ENCODE peak calls at places on chromosomes 11 and 22, in five cellular contexts. U is PC-3, B is H1, K is MM.1S, Y is GM23248. E is an unnamed sample.

GRCh38 chr22:35733742-35734516 is 16.3 kb downstream of the APOL5 start:
- DNase-seq in K (no peak), U (no peak), Y (no peak), B (no peak), E (no peak)

GRCh38 chr22:24230911-24231656 is 13.8 kb downstream of the GGT5 start:
- DNase-seq in U (no peak), Y (peak), K (peak), B (peak), E (peak)

GRCh38 chr22:23113067-23113846 is 28.5 kb downstream of the RSPH14 start:
- DNase-seq in B (no peak), U (no peak), K (no peak), Y (no peak), E (no peak)

GRCh38 chr11:134331565-134332188 is at the start of gene GLB1L2:
- DNase-seq in K (no peak), U (peak), Y (peak), B (peak), E (peak)

GRCh38 chr11:129947474-129947873 is 52.1 kb upstream of the NFRKB start:
- DNase-seq in U (no peak), Y (no peak), B (peak), K (no peak), E (peak)

GRCh38 chr11:46422588-46422987 is 31.0 kb upstream of the CHRM4 start:
- DNase-seq in U (no peak), Y (no peak), K (no peak), B (no peak), E (no peak)

GRCh38 chr11:269146-269890 is 8.9 kb upstream of the NLRP6 start:
- DNase-seq in K (peak), U (no peak), Y (peak), B (no peak), E (peak)

GRCh38 chr11:17550455-17551346 is 3.6 kb downstream of the OTOG start:
- DNase-seq in B (no peak), U (no peak), K (no peak), Y (peak), E (no peak)

GRCh38 chr22:49320714-49321476 is 506.8 kb downstream of the BRD1 start:
- DNase-seq in B (peak), K (no peak), U (no peak), Y (no peak), E (no peak)

GRCh38 chr11:60922906-60923305 is 1.4 kb upstream of the TMEM132A start:
- DNase-seq in U (no peak), B (no peak), Y (no peak), K (no peak), E (no peak)

GRCh38 chr11:129694966-129695365 is 120.7 kb upstream of the TMEM45B start:
- DNase-seq in U (peak), K (no peak), B (no peak), Y (peak), E (no peak)

GRCh38 chr11:126341760-126342161 is 13.7 kb upstream of the ST3GAL4 start:
- DNase-seq in Y (peak), K (no peak), U (peak), B (no peak), E (no peak)

GRCh38 chr11:85947431-85948272 is 92.5 kb downstream of the CCDC83 start:
- DNase-seq in K (peak), U (peak), Y (peak), B (no peak), E (no peak)

GRCh38 chr11:5486421-5486820 is 2.1 kb upstream of the OR52D1 start:
- DNase-seq in B (no peak), U (no peak), K (no peak), Y (no peak), E (no peak)

GRCh38 chr11:122215244-122215992 is 99.4 kb upstream of the BLID start:
- DNase-seq in Y (peak), U (peak), B (peak), K (peak), E (peak)

DNA sequence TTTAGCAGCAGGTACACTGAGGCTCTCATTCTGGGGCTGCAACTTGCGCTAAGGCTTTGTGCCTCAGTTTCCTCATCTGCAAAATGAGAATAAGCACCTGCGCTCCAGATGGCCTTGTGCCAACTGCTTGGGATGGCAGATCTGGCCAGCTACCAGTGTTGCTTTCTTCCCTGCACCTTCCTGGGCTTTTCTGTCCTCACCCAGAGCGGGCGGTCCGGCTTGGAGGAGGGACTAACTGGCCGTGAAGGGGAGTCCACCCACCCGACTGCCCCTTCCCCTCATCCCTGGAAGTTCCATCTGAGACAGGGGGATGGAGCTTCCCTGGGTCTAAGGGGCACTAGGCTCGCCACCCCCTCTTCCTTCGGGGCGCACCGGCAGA is 3.5 kb downstream of the SLC16A8 start:
- DNase-seq in K (no peak), B (no peak), U (no peak), Y (no peak), E (no peak)
- TF ChIP-seq EZH2 in K (no peak), B (no peak), U (no peak), Y (no peak), E (no peak)

GRCh38 chr11:107014871-107015270 is 3.4 kb downstream of the GUCY1A2 start:
- DNase-seq in Y (peak), B (no peak), K (no peak), U (peak), E (no peak)

GRCh38 chr11:107018274-107018901 is at the start of gene GUCY1A2:
- DNase-seq in U (no peak), Y (peak), B (peak), K (peak), E (peak)

GRCh38 chr11:107017104-107017432 is 1.2 kb downstream of the GUCY1A2 start:
- DNase-seq in K (no peak), B (no peak), U (no peak), Y (no peak), E (peak)

GRCh38 chr11:107018902-107019493 is 722 bp upstream of the GUCY1A2 start:
- DNase-seq in B (peak), K (no peak), Y (peak), U (peak), E (peak)
- TF ChIP-seq EZH2 in B (peak), K (no peak), Y (peak), U (peak), E (no peak)

GRCh38 chr11:66291303-66291705 is 390 bp upstream of the TMEM151A start:
- DNase-seq in B (peak), Y (no peak), U (no peak), K (no peak), E (no peak)
- TF ChIP-seq EZH2 in B (peak), Y (peak), U (no peak), K (no peak), E (peak)

DNA sequence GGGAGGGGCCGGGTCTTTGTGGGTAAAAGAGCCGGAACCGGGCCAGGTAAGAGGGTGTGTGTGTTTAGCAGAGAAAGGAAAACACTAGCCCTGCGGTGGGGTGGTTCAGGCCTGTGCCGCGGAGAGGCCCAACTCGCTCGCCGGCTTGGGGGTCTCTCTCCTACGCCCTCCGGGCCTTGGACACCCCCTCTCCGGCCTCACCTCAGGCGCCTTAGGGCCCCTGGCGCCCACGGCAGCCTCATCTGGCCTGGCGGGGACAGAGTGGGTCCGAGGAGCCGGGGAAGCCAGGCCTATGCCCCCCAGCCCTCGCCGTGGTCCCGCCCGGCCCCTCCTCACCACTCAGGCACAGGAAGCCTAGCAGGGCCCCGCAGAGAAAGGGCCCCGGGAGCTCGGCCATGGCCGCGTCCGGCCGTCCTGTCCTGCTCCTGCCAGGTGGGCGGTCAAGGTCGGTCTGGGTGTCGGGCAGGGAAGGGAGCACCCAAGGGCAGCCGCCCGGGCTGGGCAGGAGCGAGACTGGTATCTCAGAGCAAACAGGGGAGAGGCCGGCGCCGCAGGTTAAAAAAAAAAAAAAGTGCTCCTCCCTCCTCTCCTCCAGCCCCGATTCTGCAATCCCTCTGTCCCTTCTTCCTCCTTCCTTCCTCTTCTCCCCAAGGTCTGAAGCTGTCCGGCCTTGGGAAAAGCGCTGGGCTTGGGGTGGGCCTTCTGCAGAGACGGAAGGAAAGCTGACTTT is at the start of gene VSIG2:
- DNase-seq in K (no peak), U (no peak), B (peak), Y (no peak), E (no peak)
- TF ChIP-seq EZH2 in K (no peak), U (no peak), B (peak), Y (peak), E (peak)

GRCh38 chr11:64742087-64742939 is 1.6 kb downstream of the RASGRP2 start:
- DNase-seq in K (no peak), Y (peak), B (peak), U (peak), E (peak)
- TF ChIP-seq EZH2 in K (no peak), Y (peak), B (no peak), U (no peak), E (no peak)

DNA sequence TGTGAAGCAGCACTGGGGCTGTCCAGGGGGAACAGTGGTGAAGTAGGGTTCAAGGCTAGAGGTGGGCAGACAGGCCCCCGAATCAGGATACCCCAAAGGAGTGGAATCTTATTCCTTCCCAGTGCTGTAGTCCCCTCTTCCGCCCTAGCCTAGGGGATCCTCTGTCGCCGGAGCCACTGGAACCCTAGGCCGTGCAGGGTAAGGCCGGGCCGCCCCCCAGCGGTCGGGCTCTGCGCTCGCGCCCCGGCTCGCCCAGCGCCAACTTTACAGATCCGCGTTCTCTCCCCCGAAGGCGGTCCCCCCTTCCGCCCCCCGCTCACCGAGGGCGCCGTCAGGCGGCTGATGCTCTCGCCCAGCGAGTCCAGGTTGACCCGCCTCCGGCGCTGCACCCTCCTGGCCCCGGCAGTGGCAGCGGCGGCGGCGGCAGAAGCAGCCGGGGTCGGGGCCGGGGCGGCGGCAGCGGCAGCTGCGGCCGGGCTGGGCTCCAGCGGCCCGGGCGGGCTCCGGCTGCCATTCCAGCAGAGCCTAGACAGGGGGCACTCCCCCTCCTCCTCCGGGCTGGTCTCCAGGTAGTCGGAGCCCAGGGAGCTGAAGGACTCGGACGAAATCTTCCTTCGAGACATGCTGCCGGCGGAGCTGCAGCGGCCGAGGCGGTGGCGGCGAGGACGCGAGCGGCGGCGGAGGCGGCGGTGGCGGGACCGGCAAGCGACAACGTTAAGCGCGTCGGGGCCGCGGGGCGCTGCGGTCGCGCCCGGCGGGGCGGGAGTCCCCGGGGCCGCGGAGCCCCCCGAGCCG is 646 bp downstream of the GUCY1A2 start:
- DNase-seq in Y (peak), B (peak), U (peak), K (peak), E (peak)
- TF ChIP-seq EZH2 in Y (no peak), B (no peak), U (peak), K (no peak), E (peak)